ENCODE peak calls at places on chromosomes 5 and 9, in five cellular contexts. T is BJ, Z is lower leg skin, F is endothelial cell of umbilical vein, I is left lung. L is an unnamed sample.

GRCh38 chr5:134048864-134049263 is 44.1 kb upstream of the VDAC1 start:
- DNase-seq in F (no peak), Z (no peak), I (no peak), T (no peak), L (no peak)

GRCh38 chr5:14816374-14816998 is 55.1 kb downstream of the ANKH start:
- DNase-seq in Z (no peak), F (no peak), I (no peak), T (no peak), L (no peak)

GRCh38 chr5:159021360-159022177 is 78.1 kb downstream of the EBF1 start:
- DNase-seq in Z (no peak), T (no peak), F (no peak), I (no peak), L (no peak)

GRCh38 chr5:138724470-138725146 is 28.6 kb upstream of the CTNNA1 start:
- DNase-seq in F (peak; percentile 30), T (no peak), I (no peak), Z (no peak), L (no peak)

GRCh38 chr9:104091028-104091590 is 3.0 kb upstream of the SMC2 start:
- DNase-seq in F (no peak), Z (no peak), T (no peak), I (no peak), L (no peak)

GRCh38 chr5:155871623-155872022 is 455.3 kb upstream of the SGCD start:
- DNase-seq in I (no peak), Z (no peak), F (no peak), T (no peak), L (no peak)

GRCh38 chr9:135419106-135419505 is 60.5 kb upstream of the PPP1R26 start:
- DNase-seq in F (no peak), T (no peak), Z (no peak), I (no peak), L (no peak)

GRCh38 chr5:62064993-62065392 is 241.0 kb upstream of the KIF2A start:
- DNase-seq in Z (no peak), I (no peak), T (no peak), F (no peak), L (no peak)

GRCh38 chr5:84255318-84255717 is 129.4 kb downstream of the EDIL3 start:
- DNase-seq in F (peak; percentile 31), Z (no peak), T (no peak), I (no peak), L (no peak)

DNA sequence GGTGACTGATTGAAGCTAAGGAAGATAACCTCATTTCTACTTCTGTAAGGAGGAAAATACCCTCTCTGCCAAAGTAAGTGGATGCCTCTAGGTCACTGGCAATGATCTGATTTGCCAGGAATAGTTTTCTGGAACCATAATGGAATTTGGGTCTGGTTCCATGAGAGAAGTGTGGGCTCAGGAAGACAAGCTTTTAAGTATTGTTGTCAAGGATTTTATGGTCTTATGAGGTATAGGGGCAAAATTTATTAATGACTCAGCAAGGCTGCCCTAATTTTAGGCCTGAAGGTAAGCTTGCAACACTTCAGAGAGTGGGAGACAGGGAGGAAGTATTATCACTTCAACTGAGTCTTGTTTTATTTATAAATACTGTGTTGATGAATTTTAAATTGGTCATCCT is 322.6 kb upstream of the ACTBL2 start:
- DNase-seq in Z (no peak), T (no peak), I (no peak), F (no peak), L (no peak)
- TF ChIP-seq CTCF in Z (no peak), T (no peak), I (no peak), F (no peak), L (no peak)

GRCh38 chr5:170278611-170279500 is 18.7 kb downstream of the LCP2 start:
- DNase-seq in T (no peak), Z (peak; percentile 82), F (no peak), I (peak; percentile 89), L (no peak)

GRCh38 chr5:170283296-170283695 is 14.3 kb downstream of the LCP2 start:
- DNase-seq in F (no peak), T (no peak), Z (no peak), I (no peak), L (no peak)

GRCh38 chr5:170284231-170284630 is 13.3 kb downstream of the LCP2 start:
- DNase-seq in Z (no peak), T (no peak), I (no peak), F (no peak), L (no peak)

GRCh38 chr5:170277953-170278352 is 19.6 kb downstream of the LCP2 start:
- DNase-seq in Z (no peak), T (no peak), I (no peak), F (no peak), L (no peak)

DNA sequence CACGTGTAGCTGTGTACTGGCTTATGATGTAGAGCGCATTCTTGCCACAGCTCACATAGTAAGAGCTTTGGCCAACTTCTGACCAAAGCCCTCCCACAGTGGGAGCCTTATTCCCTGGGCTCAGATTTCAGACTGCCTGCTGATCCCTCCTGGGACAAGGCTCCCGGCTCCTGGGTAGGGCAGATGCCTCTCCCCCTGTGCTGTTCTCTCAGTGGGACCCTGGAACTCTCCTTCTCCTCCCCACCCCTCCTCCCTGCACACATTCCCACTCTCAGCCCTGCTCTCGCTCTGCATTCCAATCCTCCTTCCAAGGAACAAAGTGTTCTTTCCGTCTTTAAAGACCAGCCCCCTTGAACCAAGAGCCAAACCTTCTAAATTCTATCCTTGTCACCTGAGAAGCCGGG is 17.5 kb downstream of the LCP2 start:
- DNase-seq in Z (peak; percentile 31), T (no peak), F (no peak), I (no peak), L (no peak)
- H3K4me3 ChIP-seq in Z (no peak overlapping the region), T (no peak overlapping the region), F (no peak overlapping the region), I (no peak overlapping the region), L (no peak overlapping the region)

GRCh38 chr5:55636711-55637110 is 75.4 kb downstream of the SLC38A9 start:
- DNase-seq in F (no peak), Z (no peak), I (no peak), T (no peak), L (peak; percentile 56)
- TF ChIP-seq CTCF in F (no peak), Z (no peak), I (no peak), T (no peak), L (no peak)

GRCh38 chr5:54969856-54970828 is 15.3 kb downstream of the ESM1 start:
- DNase-seq in Z (no peak), I (no peak), T (no peak), F (peak; percentile 88), L (no peak)
- H3K4me3 ChIP-seq in Z (no peak overlapping the region), I (no peak overlapping the region), T (no peak overlapping the region), F (no peak overlapping the region), L (no peak overlapping the region)

GRCh38 chr9:113581865-113582697 is 118.6 kb downstream of the RGS3 start:
- DNase-seq in T (no peak), Z (no peak), I (peak; percentile 90), F (peak; percentile 55), L (no peak)
- TF ChIP-seq CTCF in T (peak; percentile 39), Z (no peak), I (no peak), F (no peak), L (peak; percentile 49)

GRCh38 chr9:127392166-127392565 is 4.8 kb upstream of the SLC2A8 start:
- DNase-seq in I (no peak), T (no peak), F (no peak), Z (no peak), L (no peak)
- H3K4me3 ChIP-seq in I (no peak overlapping the region), T (no peak overlapping the region), F (no peak overlapping the region), Z (no peak overlapping the region), L (no peak overlapping the region)

DNA sequence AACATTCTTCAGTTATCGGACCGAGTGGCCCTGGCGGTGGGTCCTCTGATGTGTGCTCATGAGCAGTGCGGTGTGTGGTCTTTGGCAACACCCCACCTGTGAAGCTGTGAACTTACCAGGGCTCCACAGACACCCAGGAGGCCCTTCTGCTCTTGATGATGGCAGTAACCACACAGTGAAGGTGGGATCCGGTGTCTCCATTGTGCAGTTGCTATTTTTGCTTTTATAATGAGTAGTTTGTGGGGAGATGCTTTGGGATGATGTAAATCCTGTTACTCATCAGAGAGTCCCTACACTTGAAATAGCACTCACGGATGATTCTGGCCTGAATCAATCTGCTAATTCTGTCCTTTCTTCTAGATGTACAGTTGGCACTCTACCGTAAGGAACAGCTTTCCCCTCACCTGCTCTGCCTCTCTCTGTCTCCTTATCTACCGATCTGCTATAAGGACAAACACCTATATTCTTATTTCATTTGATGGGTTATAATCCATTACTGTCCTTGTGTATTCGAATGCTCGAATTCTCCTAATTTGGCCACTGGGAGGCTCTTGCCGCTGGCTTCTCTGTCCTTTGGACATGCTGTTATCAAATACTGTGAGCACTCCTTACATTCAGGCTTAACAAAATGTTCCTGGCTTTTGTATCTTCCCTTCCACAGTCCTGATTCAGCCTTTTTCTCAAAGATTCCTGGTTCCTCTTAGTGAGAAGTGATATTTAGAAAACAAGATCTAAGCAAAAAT is 20.2 kb downstream of the ATPSCKMT start:
- DNase-seq in I (no peak), Z (no peak), F (no peak), T (peak; percentile 56), L (no peak)
- TF ChIP-seq CTCF in I (no peak), Z (no peak), F (no peak), T (peak; percentile 52), L (peak; percentile 19)

DNA sequence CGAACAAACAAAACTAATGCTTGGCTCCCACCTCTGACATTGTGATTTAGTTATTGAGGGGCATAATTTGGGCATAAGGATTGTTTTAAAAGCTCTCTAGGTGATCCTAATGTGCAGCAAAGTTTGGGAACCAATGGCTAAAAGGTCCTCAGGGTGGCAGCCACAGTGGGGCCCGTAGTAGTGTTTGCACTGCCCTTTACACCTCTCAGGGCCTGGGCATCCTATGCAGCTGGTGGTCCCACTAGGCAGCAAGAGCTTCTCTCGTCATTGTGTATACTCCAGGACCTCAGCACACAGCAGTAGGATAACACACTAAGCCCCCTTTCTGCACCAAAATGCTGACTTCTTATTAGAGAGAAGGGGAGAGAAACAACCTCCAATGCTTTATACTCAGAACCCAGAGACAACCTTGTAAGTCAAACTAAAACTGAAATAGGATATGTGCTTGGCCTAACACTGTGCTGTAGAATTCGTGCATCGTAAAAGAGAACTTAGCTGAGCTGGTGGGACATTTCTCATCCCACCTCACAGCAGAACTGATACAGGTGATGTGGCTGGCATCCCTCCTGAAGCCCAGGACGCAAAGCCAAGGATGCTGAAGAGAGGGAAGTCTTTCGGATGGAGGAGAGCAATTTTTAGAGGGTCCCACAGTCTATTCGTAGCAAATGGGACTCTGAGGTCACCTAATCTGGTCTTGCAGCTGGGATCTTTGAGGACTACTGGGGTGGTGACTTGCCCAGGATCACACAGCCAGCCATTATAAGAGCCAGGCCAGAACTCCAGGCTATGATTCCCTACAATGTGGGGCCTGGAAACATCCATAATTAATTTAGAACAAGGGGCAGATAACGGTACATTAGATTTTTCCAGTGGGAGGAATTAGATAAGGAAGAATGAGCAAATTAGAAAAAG is 1.2 kb downstream of the GLRX start:
- DNase-seq in I (no peak), Z (peak; percentile 81), F (no peak), T (no peak), L (no peak)
- H3K4me3 ChIP-seq in I (peak overlapping the region; percentile 83), Z (peak overlapping the region; percentile 70), F (peak overlapping the region; percentile 69), T (peak overlapping the region; percentile 62), L (peak overlapping the region; percentile 100)

GRCh38 chr9:124794902-124795491 is 18.1 kb downstream of the OLFML2A start:
- DNase-seq in T (no peak), Z (no peak), F (no peak), I (peak; percentile 70), L (no peak)

GRCh38 chr9:124790301-124790700 is 13.4 kb downstream of the OLFML2A start:
- DNase-seq in T (no peak), I (no peak), F (no peak), Z (peak; percentile 72), L (no peak)

GRCh38 chr9:124791106-124791505 is 14.2 kb downstream of the OLFML2A start:
- DNase-seq in I (no peak), Z (no peak), F (no peak), T (no peak), L (no peak)

GRCh38 chr9:124792976-124793594 is 16.2 kb downstream of the OLFML2A start:
- DNase-seq in F (no peak), I (no peak), Z (no peak), T (no peak), L (no peak)

GRCh38 chr9:124792257-124792975 is 15.5 kb downstream of the OLFML2A start:
- DNase-seq in F (no peak), I (no peak), Z (no peak), T (no peak), L (no peak)
- TF ChIP-seq CTCF in F (no peak), I (no peak), Z (no peak), T (no peak), L (no peak)